ENCODE peak calls at places on chromosome 13, in five cellular contexts. One of them, this sample, is unnamed.

GRCh38 chr13:106455777-106456176 is 79.7 kb downstream of the EFNB2 start:
- DNase-seq in cardiac fibroblast: no peak
- DNase-seq in CD8-positive, alpha-beta memory T cell: no peak
- DNase-seq in RWPE1: no peak
- DNase-seq in Right ventricle myocardium superior: no peak
- DNase-seq in this sample: peak

GRCh38 chr13:97275775-97276501 is 53.8 kb downstream of the MBNL2 start:
- DNase-seq in cardiac fibroblast: no peak
- DNase-seq in CD8-positive, alpha-beta memory T cell: no peak
- DNase-seq in RWPE1: no peak
- DNase-seq in Right ventricle myocardium superior: no peak
- DNase-seq in this sample: no peak

GRCh38 chr13:90320663-90321062 is 1026.8 kb upstream of the MIR17HG start:
- DNase-seq in cardiac fibroblast: no peak
- DNase-seq in CD8-positive, alpha-beta memory T cell: no peak
- DNase-seq in RWPE1: no peak
- DNase-seq in Right ventricle myocardium superior: no peak
- DNase-seq in this sample: no peak

GRCh38 chr13:111160648-111161047 is 45.5 kb downstream of the ARHGEF7 start:
- DNase-seq in cardiac fibroblast: no peak
- DNase-seq in CD8-positive, alpha-beta memory T cell: no peak
- DNase-seq in RWPE1: no peak
- DNase-seq in Right ventricle myocardium superior: no peak
- DNase-seq in this sample: no peak

GRCh38 chr13:51246411-51247298 is 24.5 kb downstream of the FAM124A start:
- DNase-seq in cardiac fibroblast: no peak
- DNase-seq in CD8-positive, alpha-beta memory T cell: no peak
- DNase-seq in RWPE1: no peak
- DNase-seq in Right ventricle myocardium superior: peak
- DNase-seq in this sample: no peak

GRCh38 chr13:29771247-29771646 is 79.2 kb downstream of the UBL3 start:
- DNase-seq in cardiac fibroblast: peak
- DNase-seq in CD8-positive, alpha-beta memory T cell: no peak
- DNase-seq in RWPE1: no peak
- DNase-seq in Right ventricle myocardium superior: no peak
- DNase-seq in this sample: peak

GRCh38 chr13:112957295-112957677 is 11.7 kb upstream of the MCF2L start:
- DNase-seq in cardiac fibroblast: no peak
- DNase-seq in CD8-positive, alpha-beta memory T cell: no peak
- DNase-seq in RWPE1: no peak
- DNase-seq in Right ventricle myocardium superior: peak
- DNase-seq in this sample: no peak

GRCh38 chr13:24361138-24361537 is 51.8 kb downstream of the C1QTNF9 start:
- DNase-seq in cardiac fibroblast: no peak
- DNase-seq in CD8-positive, alpha-beta memory T cell: no peak
- DNase-seq in RWPE1: no peak
- DNase-seq in Right ventricle myocardium superior: no peak
- DNase-seq in this sample: no peak

GRCh38 chr13:18954254-18954653 is 227.4 kb downstream of the TUBA3C start:
- DNase-seq in cardiac fibroblast: no peak
- DNase-seq in CD8-positive, alpha-beta memory T cell: no peak
- DNase-seq in RWPE1: no peak
- DNase-seq in Right ventricle myocardium superior: peak
- DNase-seq in this sample: no peak

GRCh38 chr13:99971576-99972189 is at the start of gene ZIC5:
- DNase-seq in cardiac fibroblast: no peak
- DNase-seq in CD8-positive, alpha-beta memory T cell: no peak
- DNase-seq in RWPE1: no peak
- DNase-seq in Right ventricle myocardium superior: no peak
- DNase-seq in this sample: peak

GRCh38 chr13:109699628-109700071 is 86.7 kb downstream of the IRS2 start:
- DNase-seq in cardiac fibroblast: no peak
- DNase-seq in CD8-positive, alpha-beta memory T cell: no peak
- DNase-seq in RWPE1: no peak
- DNase-seq in Right ventricle myocardium superior: no peak
- DNase-seq in this sample: peak

GRCh38 chr13:114021464-114022308 is 47.8 kb upstream of the C13orf46 start:
- DNase-seq in cardiac fibroblast: no peak
- DNase-seq in CD8-positive, alpha-beta memory T cell: no peak
- DNase-seq in RWPE1: no peak
- DNase-seq in Right ventricle myocardium superior: peak
- DNase-seq in this sample: no peak

This sample was measured in astrocyte of the spinal cord.